ENCODE peak calls at places on chromosomes 13 and 19, in five cellular contexts. K is psoas muscle, C is ovary, H is fibroblast of mammary gland, Q is MM.1S. I is an unnamed sample.

GRCh38 chr13:102707465-102707864 is 12.6 kb upstream of the METTL21C start:
- DNase-seq in K (no peak), C (no peak), H (peak; percentile 91), Q (no peak), I (peak; percentile 87)

GRCh38 chr19:16571283-16571682 is 932 bp downstream of the SLC35E1 start:
- DNase-seq in K (no peak), C (no peak), H (peak; percentile 75), Q (no peak), I (peak; percentile 25)

GRCh38 chr13:112140366-112140765 is 73.4 kb downstream of the SOX1 start:
- DNase-seq in K (no peak), C (no peak), H (no peak), Q (no peak), I (no peak)

GRCh38 chr13:35475131-35475959 is 1.1 kb downstream of the MAB21L1 start:
- DNase-seq in K (peak; percentile 86), C (peak; percentile 59), H (peak; percentile 66), Q (peak; percentile 65), I (peak; percentile 49)

GRCh38 chr19:12985049-12985776 is 10.1 kb upstream of the NFIX start:
- DNase-seq in K (peak; percentile 92), C (no peak), H (peak; percentile 55), Q (peak; percentile 51), I (peak; percentile 64)

GRCh38 chr13:106103779-106104178 is 431.7 kb downstream of the EFNB2 start:
- DNase-seq in K (no peak), C (no peak), H (peak; percentile 56), Q (no peak), I (peak; percentile 83)

GRCh38 chr13:31442605-31443004 is 242.8 kb downstream of the B3GLCT start:
- DNase-seq in K (no peak), C (no peak), H (no peak), Q (no peak), I (no peak)

GRCh38 chr13:28492527-28493367 is 2.2 kb downstream of the FLT1 start:
- DNase-seq in K (no peak), C (no peak), H (no peak), Q (no peak), I (no peak)

GRCh38 chr13:99916366-99917103 is 55.0 kb downstream of the ZIC5 start:
- DNase-seq in K (no peak), C (no peak), H (peak; percentile 76), Q (peak; percentile 60), I (peak; percentile 79)

GRCh38 chr19:4007021-4007835 is at the start of gene PIAS4:
- DNase-seq in K (peak; percentile 98), C (peak; percentile 95), H (peak; percentile 87), Q (peak; percentile 99), I (peak; percentile 94)

GRCh38 chr13:90889906-90890305 is 457.6 kb upstream of the MIR17HG start:
- DNase-seq in K (no peak), C (no peak), H (no peak), Q (no peak), I (no peak)

GRCh38 chr13:49326222-49326917 is 78.6 kb downstream of the CDADC1 start:
- DNase-seq in K (no peak), C (no peak), H (no peak), Q (peak; percentile 7), I (no peak)

GRCh38 chr19:43229315-43229714 is 23.9 kb upstream of the PSG4 start:
- DNase-seq in K (no peak), C (no peak), H (no peak), Q (peak; percentile 47), I (no peak)

GRCh38 chr13:23613971-23614370 is 43.8 kb downstream of the TNFRSF19 start:
- DNase-seq in K (no peak), C (no peak), H (no peak), Q (no peak), I (no peak)

GRCh38 chr13:84649853-84650252 is 767.6 kb upstream of the SLITRK1 start:
- DNase-seq in K (no peak), C (no peak), H (peak; percentile 50), Q (no peak), I (no peak)

GRCh38 chr19:17214531-17215124 is 529 bp upstream of the USE1 start:
- DNase-seq in K (no peak), C (no peak), H (no peak), Q (no peak), I (no peak)

GRCh38 chr13:40667622-40667978 is 1.2 kb upstream of the FOXO1 start:
- DNase-seq in K (no peak), C (peak; percentile 47), H (no peak), Q (no peak), I (no peak)

GRCh38 chr13:76826527-76826926 is 59.7 kb downstream of the KCTD12 start:
- DNase-seq in K (no peak), C (no peak), H (no peak), Q (no peak), I (no peak)

GRCh38 chr13:40626977-40627376 is 39.5 kb downstream of the FOXO1 start:
- DNase-seq in K (no peak), C (no peak), H (no peak), Q (no peak), I (no peak)

GRCh38 chr19:10226376-10227214 is 4.5 kb downstream of the S1PR2 start:
- DNase-seq in K (peak; percentile 90), C (peak; percentile 92), H (peak; percentile 99), Q (no peak), I (peak; percentile 47)

GRCh38 chr19:18208098-18208951 is 4.5 kb upstream of the RAB3A start:
- DNase-seq in K (peak; percentile 71), C (peak; percentile 57), H (peak; percentile 81), Q (peak; percentile 35), I (no peak)

GRCh38 chr19:41997121-41997850 is 3.3 kb upstream of the ATP1A3 start:
- DNase-seq in K (no peak), C (no peak), H (peak; percentile 22), Q (peak; percentile 27), I (peak; percentile 16)

GRCh38 chr13:23634897-23635296 is 64.7 kb downstream of the TNFRSF19 start:
- DNase-seq in K (no peak), C (no peak), H (no peak), Q (no peak), I (no peak)

DNA sequence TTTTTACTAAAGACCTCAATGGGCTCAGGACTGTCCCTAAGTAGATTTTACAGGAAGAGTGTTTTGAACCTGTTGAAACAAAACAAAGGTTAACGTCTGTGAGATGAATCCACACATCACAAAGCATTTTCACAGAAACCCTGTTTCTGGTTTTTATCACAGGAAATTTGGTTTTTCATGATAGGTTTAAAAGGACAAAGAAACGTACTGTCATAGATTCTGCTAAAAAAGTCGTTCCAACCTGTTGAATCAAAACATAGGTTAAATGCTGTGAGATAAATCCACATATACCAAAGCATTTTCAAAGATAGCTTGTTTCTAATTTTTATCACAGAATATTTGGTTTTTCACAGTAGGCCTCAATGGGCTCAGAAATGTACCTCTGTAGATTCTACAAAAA is 1531.0 kb downstream of the UQCRFS1 start:
- DNase-seq in K (no peak), C (no peak), H (no peak), Q (no peak), I (no peak)
- TF ChIP-seq CTCF in K (no peak), C (no peak), H (no peak), Q (no peak), I (no peak)

GRCh38 chr19:6743071-6743470 is 3.6 kb downstream of the TRIP10 start:
- DNase-seq in K (no peak), C (no peak), H (no peak), Q (no peak), I (no peak)
- H3K4me3 ChIP-seq in K (no peak overlapping the region), C (no peak overlapping the region), H (no peak overlapping the region), Q (no peak overlapping the region), I (no peak overlapping the region)

GRCh38 chr13:37966266-37966665 is 96.7 kb upstream of the TRPC4 start:
- DNase-seq in K (no peak), C (no peak), H (no peak), Q (no peak), I (no peak)

GRCh38 chr13:37968555-37968954 is 99.0 kb upstream of the TRPC4 start:
- DNase-seq in K (no peak), C (no peak), H (no peak), Q (no peak), I (no peak)
- TF ChIP-seq CTCF in K (no peak), C (no peak), H (no peak), Q (no peak), I (no peak)

DNA sequence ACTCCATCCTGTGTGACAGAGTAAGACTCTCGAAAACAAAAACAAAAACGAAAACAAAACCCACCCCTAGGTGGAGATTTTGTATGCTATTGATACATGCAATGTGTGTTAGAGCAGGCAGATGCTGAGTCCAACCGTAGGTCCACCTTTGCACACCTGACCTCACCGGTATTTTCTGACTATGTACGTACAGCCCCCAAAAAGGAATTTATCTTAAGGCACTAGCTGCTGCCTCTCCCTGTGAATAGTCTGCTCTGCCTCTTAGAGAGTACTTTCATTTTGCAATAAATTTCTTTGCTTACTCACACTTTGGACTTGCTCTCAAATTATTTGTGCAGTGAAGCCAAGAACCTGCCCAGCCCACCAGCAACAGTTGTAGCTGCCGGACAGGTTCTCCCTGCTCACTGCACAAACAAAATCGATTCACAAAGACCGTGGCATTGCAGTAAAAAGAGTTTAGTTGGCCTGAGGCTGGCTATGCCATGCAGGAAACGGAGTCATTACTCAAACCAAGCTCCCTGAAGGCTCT is 8.2 kb upstream of the ZNF77 start:
- DNase-seq in K (no peak), C (no peak), H (peak; percentile 38), Q (peak; percentile 52), I (no peak)
- H3K4me3 ChIP-seq in K (no peak overlapping the region), C (peak overlapping the region; percentile 16), H (peak overlapping the region; percentile 21), Q (peak overlapping the region; percentile 50), I (no peak overlapping the region)

GRCh38 chr13:22173605-22174004 is 502.7 kb downstream of the FGF9 start:
- DNase-seq in K (no peak), C (no peak), H (peak; percentile 49), Q (no peak), I (peak; percentile 35)

GRCh38 chr13:22176968-22177545 is 506.2 kb downstream of the FGF9 start:
- DNase-seq in K (no peak), C (no peak), H (no peak), Q (no peak), I (no peak)

GRCh38 chr13:22178878-22179277 is 508.0 kb downstream of the FGF9 start:
- DNase-seq in K (no peak), C (no peak), H (no peak), Q (no peak), I (no peak)

GRCh38 chr13:22175211-22175610 is 504.3 kb downstream of the FGF9 start:
- DNase-seq in K (no peak), C (no peak), H (no peak), Q (no peak), I (no peak)

GRCh38 chr13:22175815-22176214 is 504.9 kb downstream of the FGF9 start:
- DNase-seq in K (no peak), C (no peak), H (no peak), Q (no peak), I (no peak)
- TF ChIP-seq CTCF in K (no peak), C (no peak), H (no peak), Q (no peak), I (no peak)